ENCODE peak calls at places on chromosomes 12 and 14, in six cellular contexts. G is GM12878, X is H1, I is HepG2, L is K562, W is GM12892. Y is an unnamed sample.

GRCh38 chr12:100741084-100741711 is 53.4 kb upstream of the ANO4 start:
- DNase-seq in G (no peak), X (no peak), I (peak; percentile 10), L (peak; percentile 28), W (no peak), Y (no peak)

GRCh38 chr12:132907216-132907615 is 19.8 kb upstream of the CHFR start:
- DNase-seq in G (no peak), X (no peak), I (no peak), L (no peak), W (no peak), Y (no peak)

GRCh38 chr14:44027397-44027796 is 479.7 kb downstream of the FSCB start:
- DNase-seq in G (no peak), X (no peak), I (no peak), L (no peak), W (no peak), Y (no peak)

GRCh38 chr12:116126610-116127009 is 150.9 kb downstream of the MED13L start:
- DNase-seq in G (no peak), X (no peak), I (no peak), L (no peak), W (no peak), Y (no peak)

GRCh38 chr12:89416049-89416792 is 63.9 kb upstream of the DUSP6 start:
- DNase-seq in G (no peak), X (no peak), I (no peak), L (no peak), W (no peak), Y (no peak)

GRCh38 chr14:32298346-32298745 is 30.8 kb upstream of the AKAP6 start:
- DNase-seq in G (no peak), X (no peak), I (no peak), L (no peak), W (no peak), Y (no peak)

GRCh38 chr14:59161571-59162175 is 26.8 kb upstream of the DAAM1 start:
- DNase-seq in G (no peak), X (no peak), I (peak; percentile 94), L (peak; percentile 7), W (peak; percentile 9), Y (no peak)

GRCh38 chr14:77189479-77189878 is 7.9 kb downstream of the TMEM63C start:
- DNase-seq in G (no peak), X (no peak), I (no peak), L (no peak), W (no peak), Y (no peak)

GRCh38 chr12:108826807-108827721 is 30.3 kb downstream of the SSH1 start:
- DNase-seq in G (no peak), X (no peak), I (no peak), L (no peak), W (no peak), Y (no peak)

GRCh38 chr12:108827941-108828340 is 29.4 kb downstream of the SSH1 start:
- DNase-seq in G (no peak), X (no peak), I (no peak), L (no peak), W (no peak), Y (no peak)

GRCh38 chr12:108825205-108825950 is 32.0 kb downstream of the SSH1 start:
- DNase-seq in G (peak; percentile 63), X (no peak), I (no peak), L (no peak), W (no peak), Y (no peak)

GRCh38 chr12:108823804-108824203 is 33.6 kb downstream of the SSH1 start:
- DNase-seq in G (no peak), X (no peak), I (no peak), L (no peak), W (no peak), Y (no peak)

DNA sequence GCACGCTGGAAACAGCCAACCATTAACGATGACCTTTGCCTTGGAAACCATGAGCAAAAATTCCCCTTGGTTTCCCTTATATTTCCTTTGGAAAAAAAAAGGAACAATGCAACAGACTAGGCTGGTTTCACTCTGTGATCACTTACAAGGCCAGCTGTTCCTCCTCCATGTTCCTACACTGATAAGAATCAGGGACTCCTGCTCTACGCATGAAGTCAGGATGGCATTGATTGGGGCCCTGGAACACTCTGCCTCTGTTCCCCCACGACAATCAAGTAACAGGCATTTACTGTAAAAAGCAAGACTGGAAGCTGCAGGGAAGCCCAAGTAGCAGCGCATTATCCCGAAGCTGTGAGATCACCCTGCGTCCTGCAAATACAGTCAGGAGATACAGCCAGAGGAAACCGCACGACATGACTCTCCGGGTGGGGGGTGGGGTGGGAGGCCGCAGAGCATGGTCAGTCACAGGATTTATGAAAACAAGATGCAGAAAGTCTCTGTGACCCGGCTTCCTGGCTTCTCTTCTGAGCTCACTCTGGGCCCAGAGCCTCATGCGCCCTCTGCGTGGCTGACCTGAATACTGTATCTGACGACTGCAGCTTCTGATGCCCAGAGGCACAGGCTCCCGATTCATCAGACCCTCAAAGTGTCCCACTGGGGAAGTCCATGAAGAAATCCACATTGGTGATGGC is 31.1 kb downstream of the SSH1 start:
- DNase-seq in G (no peak), X (no peak), I (no peak), L (peak; percentile 60), W (no peak), Y (no peak)
- TF ChIP-seq TAF1 in G (no peak), X (no peak), I (no peak), L (no peak), W (no peak), Y (no peak)

GRCh38 chr14:70600382-70601157 is at the start of gene MED6:
- DNase-seq in G (peak; percentile 69), X (peak; percentile 63), I (peak; percentile 89), L (peak; percentile 92), W (peak; percentile 71), Y (peak; percentile 79)
- TF ChIP-seq POLR2A in G (peak; percentile 81), X (peak; percentile 89), I (peak; percentile 43), L (peak; percentile 83), W (peak; percentile 73), Y (peak; percentile 75)

DNA sequence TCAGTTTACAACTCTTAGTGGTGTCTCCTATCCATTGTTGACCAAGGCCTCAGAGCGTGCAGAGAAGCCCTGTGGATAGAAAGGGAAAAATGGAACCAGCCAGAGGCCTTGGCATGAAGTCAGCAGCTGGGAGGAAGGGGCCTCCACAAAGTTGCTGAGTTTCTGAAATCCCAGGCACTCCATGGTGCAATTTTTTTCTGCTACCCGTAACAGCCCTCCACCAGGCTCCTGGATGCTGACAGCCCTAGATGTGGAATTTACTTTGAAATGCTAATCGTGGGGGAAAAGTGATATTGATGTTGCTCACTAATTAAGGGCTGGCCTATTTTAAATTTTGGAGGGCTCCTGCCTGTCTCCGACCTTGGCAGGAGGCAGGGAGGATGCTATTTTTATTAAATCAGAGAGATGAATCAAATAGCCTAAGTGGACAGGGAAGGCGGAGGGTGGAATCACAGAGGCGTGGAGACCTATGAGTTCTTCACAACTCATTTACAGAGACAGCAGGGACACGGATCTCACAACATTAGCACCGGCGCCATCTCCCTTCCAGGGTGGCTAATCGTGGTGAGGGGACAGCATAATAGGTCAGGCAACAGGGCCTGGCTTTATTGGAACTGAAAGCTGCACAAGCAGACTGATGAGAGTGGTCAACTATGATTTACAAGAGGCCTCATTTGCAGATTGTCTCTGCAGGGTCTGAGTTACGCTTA is 99.9 kb upstream of the WSCD2 start:
- DNase-seq in G (no peak), X (no peak), I (no peak), L (no peak), W (no peak), Y (no peak)
- TF ChIP-seq TAF1 in G (no peak), X (no peak), I (no peak), L (no peak), W (no peak), Y (no peak)

GRCh38 chr12:104956870-104957301 is 1.2 kb downstream of the SLC41A2 start:
- DNase-seq in G (no peak), X (no peak), I (no peak), L (no peak), W (no peak), Y (no peak)

GRCh38 chr12:104958946-104959841 is 1.1 kb upstream of the SLC41A2 start:
- DNase-seq in G (no peak), X (no peak), I (peak; percentile 30), L (peak; percentile 49), W (no peak), Y (no peak)

GRCh38 chr12:104960464-104960863 is 2.4 kb upstream of the SLC41A2 start:
- DNase-seq in G (no peak), X (no peak), I (no peak), L (no peak), W (no peak), Y (no peak)

GRCh38 chr12:104957388-104958008 is 592 bp downstream of the SLC41A2 start:
- DNase-seq in G (no peak), X (no peak), I (no peak), L (no peak), W (peak; percentile 28), Y (peak; percentile 13)

DNA sequence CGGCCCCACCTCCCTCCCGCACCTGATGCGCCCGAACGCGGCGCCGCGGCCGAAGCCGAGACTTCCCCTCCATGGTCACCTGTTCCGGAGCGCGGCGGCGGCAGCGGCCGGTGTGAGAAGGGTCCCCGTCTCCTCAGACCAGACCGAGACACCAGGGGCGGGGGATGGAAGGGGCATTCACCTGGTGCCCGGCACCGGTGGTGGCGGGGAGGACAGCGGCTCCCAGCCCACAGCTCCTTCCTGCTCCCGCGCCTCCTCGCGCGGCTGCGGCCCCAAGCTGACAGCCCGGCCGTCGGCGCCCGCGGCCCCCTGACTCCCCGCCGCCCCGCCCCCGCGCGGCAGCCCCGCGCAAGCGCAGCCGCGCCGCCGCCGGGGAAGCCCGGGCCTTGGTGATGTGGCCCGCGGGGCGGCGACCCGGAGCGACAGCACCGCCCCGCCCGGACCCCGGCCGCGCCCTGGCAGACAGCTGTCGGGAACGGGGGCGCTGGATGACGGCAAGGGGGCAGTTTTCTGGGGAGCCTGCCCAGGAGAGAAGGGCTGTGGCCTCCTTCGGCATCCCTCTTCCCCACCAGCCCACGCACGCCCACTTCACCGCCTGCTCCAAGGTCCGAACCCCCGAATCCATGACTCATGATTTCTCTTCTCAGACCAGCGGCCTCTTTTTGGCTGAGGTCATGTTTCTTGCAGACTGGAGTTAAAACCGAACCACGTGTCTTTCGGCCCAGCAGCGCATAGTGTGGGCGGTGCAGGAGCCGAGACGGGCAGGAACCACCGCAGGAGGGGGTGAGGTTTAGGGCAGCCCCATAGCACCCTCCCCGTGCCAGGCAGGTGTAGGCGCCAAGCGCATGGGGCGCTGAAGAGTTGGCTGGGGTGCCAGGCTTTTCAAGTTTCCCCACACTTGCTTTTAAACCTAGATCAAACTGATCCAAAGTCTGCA is at the start of gene SLC41A2:
- DNase-seq in G (peak; percentile 81), X (peak; percentile 43), I (peak; percentile 79), L (peak; percentile 89), W (peak; percentile 77), Y (peak; percentile 83)
- TF ChIP-seq POLR2A in G (peak; percentile 89), X (peak; percentile 23), I (peak; percentile 56), L (no peak), W (peak; percentile 69), Y (peak; percentile 43)

GRCh38 chr12:92234533-92234932 is 88.9 kb upstream of the BTG1 start:
- DNase-seq in G (no peak), X (no peak), I (no peak), L (no peak), W (no peak), Y (no peak)
- TF ChIP-seq TAF1 in G (no peak), X (no peak), I (no peak), L (no peak), W (no peak), Y (no peak)